ENCODE peak calls at places on chromosomes 11 and 22, in seven cellular contexts. I is NCI-H1092, P is breast epithelium, L is cardiac muscle cell, M is D341Med, S is WTC11, N is GM23248. R is an unnamed sample.

GRCh38 chr11:66857234-66857926 is 516 bp downstream of the LRFN4 start:
- DNase-seq in I (no peak), P (no peak), L (no peak), M (no peak), S (no peak), N (peak), R (no peak)

GRCh38 chr11:83363280-83363679 is 77.1 kb upstream of the CCDC90B start:
- DNase-seq in I (no peak), P (no peak), L (no peak), M (no peak), S (no peak), N (no peak), R (no peak)

GRCh38 chr11:11218287-11218986 is 134.6 kb downstream of the CSNK2A3 start:
- DNase-seq in I (no peak), P (peak), L (no peak), M (no peak), S (no peak), N (no peak), R (no peak)

GRCh38 chr22:35746946-35747703 is 29.5 kb downstream of the APOL5 start:
- DNase-seq in I (no peak), P (no peak), L (no peak), M (no peak), S (no peak), N (peak), R (no peak)

GRCh38 chr11:104219081-104219480 is 55.1 kb upstream of the PDGFD start:
- DNase-seq in I (no peak), P (no peak), L (no peak), M (no peak), S (no peak), N (peak), R (peak)

GRCh38 chr11:71931245-71931602 is 2.4 kb downstream of the RNF121 start:
- DNase-seq in I (no peak), P (no peak), L (no peak), M (no peak), S (no peak), N (peak), R (no peak)

GRCh38 chr11:113632981-113633380 is 73.1 kb downstream of the TMPRSS5 start:
- DNase-seq in I (no peak), P (no peak), L (no peak), M (no peak), S (no peak), N (peak), R (peak)

GRCh38 chr22:35150163-35151107 is 84.5 kb downstream of the ISX start:
- DNase-seq in I (peak), P (peak), L (peak), M (peak), S (peak), N (peak), R (peak)

GRCh38 chr11:117170210-117170609 is 8.3 kb upstream of the SIDT2 start:
- DNase-seq in I (no peak), P (no peak), L (no peak), M (no peak), S (no peak), N (peak), R (no peak)

GRCh38 chr11:33379931-33380330 is 122.8 kb downstream of the HIPK3 start:
- DNase-seq in I (no peak), P (no peak), L (no peak), M (no peak), S (no peak), N (no peak), R (no peak)

GRCh38 chr22:29848115-29848514 is 10.0 kb upstream of the ASCC2 start:
- DNase-seq in I (no peak), P (no peak), L (no peak), M (no peak), S (no peak), N (no peak), R (no peak)

GRCh38 chr11:93545566-93545965 is 2.4 kb upstream of the SMCO4 start:
- DNase-seq in I (no peak), P (no peak), L (no peak), M (no peak), S (no peak), N (no peak), R (no peak)

GRCh38 chr11:92424281-92424680 is 199.7 kb downstream of the FAT3 start:
- DNase-seq in I (no peak), P (no peak), L (no peak), M (no peak), S (no peak), N (peak), R (peak)

GRCh38 chr22:22548910-22549309 is 10.2 kb downstream of the PRAME start:
- DNase-seq in I (no peak), P (no peak), L (no peak), M (no peak), S (no peak), N (no peak), R (no peak)

GRCh38 chr11:45168366-45169130 is 22.1 kb downstream of the PRDM11 start:
- DNase-seq in I (no peak), P (no peak), L (no peak), M (no peak), S (no peak), N (no peak), R (no peak)

GRCh38 chr11:10622957-10623787 is 54.7 kb upstream of the LYVE1 start:
- DNase-seq in I (no peak), P (no peak), L (no peak), M (no peak), S (no peak), N (no peak), R (no peak)

GRCh38 chr11:93407777-93408401 is 77.3 kb downstream of the DEUP1 start:
- DNase-seq in I (no peak), P (no peak), L (no peak), M (no peak), S (no peak), N (no peak), R (no peak)

GRCh38 chr11:128725630-128726461 is 32.0 kb downstream of the FLI1 start:
- DNase-seq in I (no peak), P (no peak), L (no peak), M (no peak), S (no peak), N (peak), R (peak)

R was measured in AG10803.